ENCODE peak calls at places on chromosomes 7 and 10, in nine cellular contexts. X, I, E, Y, C, P, L, G and A are unnamed samples.

GRCh38 chr7:95045236-95045923 is 138.0 kb downstream of the PPP1R9A start:
- DNase-seq in L (peak), G (peak), X (no peak), I (peak), C (peak), E (peak), P (peak), Y (no peak), A (peak)

GRCh38 chr10:43024942-43025700 is 51.7 kb upstream of the RET start:
- DNase-seq in X (no peak), I (no peak), Y (no peak), G (no peak), E (no peak), L (no peak), P (no peak), C (no peak), A (no peak)

GRCh38 chr7:51129527-51130472 is 186.8 kb downstream of the COBL start:
- DNase-seq in Y (no peak), P (no peak), G (no peak), C (no peak), E (no peak), I (peak), X (no peak), L (no peak), A (no peak)

GRCh38 chr7:141207661-141208060 is 133.8 kb downstream of the TMEM178B start:
- DNase-seq in C (no peak), G (no peak), L (no peak), P (no peak), Y (no peak), E (no peak), I (no peak), X (no peak), A (no peak)

GRCh38 chr7:13041368-13041988 is 354.0 kb downstream of the ARL4A start:
- DNase-seq in I (no peak), E (no peak), C (no peak), P (no peak), X (no peak), L (no peak), G (no peak), Y (no peak), A (no peak)

GRCh38 chr7:104968648-104969047 is 45.4 kb upstream of the KMT2E start:
- DNase-seq in Y (no peak), C (no peak), L (no peak), P (no peak), G (no peak), E (no peak), X (no peak), I (no peak), A (no peak)

GRCh38 chr10:124708922-124709520 is 35.2 kb downstream of the FAM53B start:
- DNase-seq in L (no peak), P (no peak), Y (no peak), I (peak), E (peak), G (peak), C (peak), X (no peak), A (no peak)

GRCh38 chr7:104963991-104964385 is 50.0 kb upstream of the KMT2E start:
- DNase-seq in I (peak), C (no peak), P (no peak), L (no peak), G (peak), X (no peak), E (peak), Y (no peak), A (no peak)

GRCh38 chr7:2193120-2193519 is 39.6 kb downstream of the MAD1L1 start:
- DNase-seq in I (peak), C (peak), G (no peak), P (no peak), X (no peak), E (no peak), L (no peak), Y (no peak), A (no peak)

GRCh38 chr10:113648478-113648877 is 15.4 kb downstream of the NRAP start:
- DNase-seq in L (no peak), G (peak), E (peak), C (no peak), X (no peak), Y (no peak), P (no peak), I (no peak), A (no peak)

GRCh38 chr10:129344506-129344905 is 122.5 kb upstream of the MGMT start:
- DNase-seq in C (no peak), X (no peak), I (no peak), L (no peak), Y (no peak), P (no peak), E (no peak), G (no peak), A (no peak)

GRCh38 chr7:101912711-101913110 is 95.3 kb downstream of the CUX1 start:
- DNase-seq in X (no peak), P (no peak), C (no peak), E (no peak), Y (no peak), G (no peak), I (no peak), L (no peak), A (no peak)

GRCh38 chr7:127768241-127768640 is 116.2 kb downstream of the SND1 start:
- DNase-seq in C (no peak), P (no peak), I (no peak), E (peak), Y (no peak), L (no peak), X (no peak), G (no peak), A (no peak)

GRCh38 chr7:50317697-50318640 is 13.5 kb downstream of the IKZF1 start:
- DNase-seq in G (no peak), E (no peak), C (no peak), L (no peak), Y (no peak), I (no peak), X (no peak), P (no peak), A (no peak)

GRCh38 chr7:2000801-2001321 is 231.9 kb downstream of the MAD1L1 start:
- DNase-seq in Y (no peak), E (no peak), C (no peak), G (no peak), I (no peak), X (no peak), P (no peak), L (no peak), A (no peak)

GRCh38 chr10:73768881-73769280 is 13.0 kb upstream of the CHCHD1 start:
- DNase-seq in G (no peak), X (no peak), I (no peak), E (no peak), C (no peak), L (peak), P (no peak), Y (no peak), A (no peak)

GRCh38 chr10:18400201-18400910 is 251.0 kb downstream of the NSUN6 start:
- DNase-seq in C (peak), Y (no peak), X (peak), L (peak), G (no peak), E (peak), P (no peak), I (no peak), A (peak)

GRCh38 chr7:32890553-32891045 is 961 bp downstream of the KBTBD2 start:
- DNase-seq in C (peak), G (peak), I (peak), P (no peak), Y (no peak), L (no peak), E (peak), X (no peak), A (peak)

GRCh38 chr7:112484671-112485097 is 3.9 kb downstream of the LSMEM1 start:
- DNase-seq in G (peak), P (no peak), Y (peak), C (no peak), I (no peak), E (peak), X (no peak), L (no peak), A (no peak)

GRCh38 chr7:151278949-151279348 is 30.5 kb upstream of the SMARCD3 start:
- DNase-seq in L (no peak), E (no peak), I (no peak), G (no peak), P (no peak), Y (no peak), X (no peak), C (no peak), A (no peak)

GRCh38 chr7:19116121-19117080 is 1.0 kb downstream of the TWIST1 start:
- DNase-seq in X (no peak), G (peak), E (peak), P (no peak), L (peak), Y (no peak), C (peak), I (peak), A (no peak)

GRCh38 chr7:101017099-101017777 is 2.6 kb upstream of the MUC17 start:
- DNase-seq in I (peak), L (peak), X (peak), E (peak), P (no peak), G (peak), C (peak), Y (peak), A (no peak)

GRCh38 chr7:130853503-130854279 is 119.7 kb upstream of the KLF14 start:
- DNase-seq in G (no peak), I (no peak), E (peak), Y (peak), L (no peak), X (no peak), P (no peak), C (no peak), A (no peak)

GRCh38 chr7:9945882-9946281 is 1027.8 kb upstream of the PHF14 start:
- DNase-seq in X (no peak), E (peak), Y (no peak), I (peak), L (no peak), P (no peak), C (no peak), G (peak), A (no peak)

GRCh38 chr10:126876456-126876855 is 28.8 kb upstream of the DOCK1 start:
- DNase-seq in C (no peak), E (no peak), G (no peak), X (no peak), L (no peak), I (no peak), P (no peak), Y (no peak), A (no peak)

GRCh38 chr10:128693493-128694132 is 567.4 kb upstream of the MKI67 start:
- DNase-seq in I (no peak), G (no peak), C (no peak), E (no peak), X (no peak), Y (no peak), L (no peak), P (no peak), A (no peak)

GRCh38 chr7:110105840-110106239 is 985.1 kb upstream of the LRRN3 start:
- DNase-seq in L (no peak), C (no peak), P (no peak), X (no peak), Y (no peak), I (no peak), G (no peak), E (no peak), A (no peak)

GRCh38 chr10:131024259-131025131 is 287.0 kb downstream of the TCERG1L start:
- DNase-seq in Y (no peak), L (no peak), G (no peak), I (no peak), X (no peak), E (no peak), P (no peak), C (no peak), A (no peak)